ENCODE peak calls at places on chromosomes 12 and 14, in nine cellular contexts. J is GM23338, A is SK-N-SH, K is fibroblast of lung, L is hepatocyte, T is PC-3, W is K562, Q is H9, E is GM23248. H is an unnamed sample.

GRCh38 chr14:76011959-76012802 is 26.6 kb downstream of the IFT43 start:
- DNase-seq in W (no peak), E (no peak), J (peak), K (peak), L (no peak), T (no peak), Q (peak), A (no peak), H (no peak)

GRCh38 chr12:89708793-89709156 is at the start of gene ATP2B1:
- DNase-seq in K (peak), J (peak), E (peak), T (peak), W (peak), A (peak), Q (peak), L (peak), H (no peak)

GRCh38 chr14:29941401-29941800 is 13.8 kb upstream of the PRKD1 start:
- DNase-seq in K (no peak), J (peak), A (no peak), Q (peak), T (no peak), W (no peak), E (no peak), L (no peak), H (no peak)

GRCh38 chr12:20487519-20487918 is 119.2 kb downstream of the PDE3A start:
- DNase-seq in L (no peak), A (no peak), W (no peak), J (no peak), E (peak), T (no peak), Q (no peak), K (no peak), H (no peak)

GRCh38 chr12:75996907-75997447 is 34.6 kb downstream of the PHLDA1 start:
- DNase-seq in J (no peak), K (peak), Q (no peak), A (no peak), W (no peak), T (peak), L (no peak), E (peak), H (no peak)

GRCh38 chr12:124207617-124208016 is 87.3 kb upstream of the RFLNA start:
- DNase-seq in A (no peak), E (no peak), T (no peak), L (no peak), W (no peak), J (no peak), K (no peak), Q (no peak), H (no peak)

GRCh38 chr12:14774074-14774943 is 29.0 kb downstream of the WBP11 start:
- DNase-seq in L (peak), T (peak), W (no peak), E (peak), J (peak), K (peak), Q (peak), A (peak), H (no peak)

GRCh38 chr12:76032043-76032981 is 736 bp upstream of the PHLDA1 start:
- DNase-seq in A (peak), T (peak), E (peak), W (peak), K (peak), Q (peak), J (peak), L (peak), H (no peak)

GRCh38 chr12:4015225-4016076 is 142.3 kb upstream of the PARP11 start:
- DNase-seq in T (no peak), A (no peak), J (no peak), W (no peak), K (no peak), L (peak), Q (no peak), E (no peak), H (no peak)

DNA sequence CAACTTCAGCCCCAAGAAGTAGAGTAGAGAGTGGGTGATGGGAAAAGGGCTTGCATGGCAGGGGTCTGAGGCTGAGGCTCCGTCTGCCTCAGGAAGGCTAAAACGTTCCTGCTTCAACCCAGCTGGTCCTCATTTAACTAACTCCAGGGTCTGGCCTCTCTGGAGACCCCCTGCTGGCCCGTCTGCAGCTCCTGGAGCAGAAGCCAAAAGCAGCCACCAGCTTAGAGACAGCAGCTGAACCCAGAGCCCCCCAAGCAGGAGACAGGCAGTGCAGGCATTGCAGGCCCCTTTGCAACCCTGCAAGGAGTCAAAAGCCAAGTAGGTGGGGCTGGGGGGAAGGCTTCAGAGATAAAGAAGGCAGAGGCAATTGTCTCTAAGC is 25.1 kb upstream of the LTBP2 start:
- DNase-seq in J (no peak), T (no peak), E (no peak), L (no peak), K (no peak), A (no peak), W (no peak), Q (no peak), H (no peak)
- H2AFZ ChIP-seq in J (no peak), T (no peak), E (no peak), L (no peak), K (no peak), A (no peak), W (no peak), Q (no peak), H (no peak)

DNA sequence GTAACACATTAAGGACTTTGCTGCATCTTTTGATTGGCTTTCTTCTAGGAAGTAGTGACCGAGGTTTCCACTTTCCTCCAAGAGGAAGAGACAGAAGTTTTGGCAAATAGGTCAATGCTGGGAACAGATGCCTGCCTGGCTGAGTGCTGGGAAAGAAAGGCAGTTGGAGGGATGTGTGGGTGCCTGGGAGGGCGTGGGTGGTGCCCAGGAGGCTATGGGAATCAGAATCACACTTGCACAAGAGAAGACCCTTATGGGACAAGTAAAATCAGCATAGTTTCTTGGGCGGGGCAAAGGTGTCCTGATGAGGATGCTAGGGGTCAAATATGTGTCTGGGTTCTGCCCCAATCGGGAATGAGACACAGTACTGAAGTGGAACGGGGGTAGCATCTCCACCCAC is 906 bp upstream of the ACADS start:
- DNase-seq in W (no peak), J (no peak), K (no peak), A (no peak), E (no peak), Q (no peak), L (no peak), T (no peak), H (no peak)
- H3K27ac ChIP-seq in W (no peak), J (no peak), K (no peak), A (no peak), E (no peak), Q (no peak), L (no peak), T (no peak), H (no peak)

DNA sequence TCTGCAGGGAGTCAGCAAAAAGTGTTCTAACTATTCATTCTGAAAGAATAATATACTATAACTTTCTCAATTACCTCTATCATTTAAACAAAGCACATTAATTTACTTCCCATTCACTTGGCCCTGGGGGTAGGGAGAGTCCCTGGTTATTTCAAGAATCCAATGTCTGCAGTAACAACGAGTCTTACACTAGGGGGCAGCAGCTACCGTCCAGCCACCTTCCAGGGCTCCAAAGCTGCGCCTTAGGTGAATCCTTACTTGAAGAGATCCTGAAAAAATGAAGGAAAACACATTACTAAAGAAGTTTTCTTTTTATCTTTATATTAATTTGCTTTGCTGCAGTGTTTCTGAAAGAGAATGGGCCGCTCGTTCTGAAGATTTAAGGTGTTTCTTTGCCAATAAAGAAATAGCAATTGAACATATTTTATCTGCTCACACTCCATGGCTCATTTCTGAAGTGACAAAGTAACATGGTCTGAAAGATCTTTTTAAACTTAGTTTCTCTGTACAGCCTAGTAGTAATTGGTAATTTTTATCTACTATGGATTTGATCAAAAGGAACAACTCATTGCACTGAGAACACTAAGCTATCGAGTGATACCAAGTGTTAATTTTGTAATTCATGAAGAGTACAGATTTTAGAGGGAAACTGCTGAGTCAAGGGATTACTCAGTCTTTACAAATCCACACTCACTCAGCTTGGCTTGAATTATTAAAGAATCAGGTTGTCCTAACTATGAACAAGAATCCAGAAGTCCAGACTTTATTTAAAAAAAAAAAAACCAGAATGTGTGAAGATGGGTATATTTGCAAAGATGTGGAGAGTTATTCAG is 27.6 kb downstream of the BHLHE41 start:
- DNase-seq in E (peak), Q (peak), K (peak), J (peak), W (peak), A (peak), T (peak), L (peak), H (peak)
- H2AFZ ChIP-seq in E (peak), Q (no peak), K (no peak), J (no peak), W (no peak), A (peak), T (peak), L (no peak), H (peak)

DNA sequence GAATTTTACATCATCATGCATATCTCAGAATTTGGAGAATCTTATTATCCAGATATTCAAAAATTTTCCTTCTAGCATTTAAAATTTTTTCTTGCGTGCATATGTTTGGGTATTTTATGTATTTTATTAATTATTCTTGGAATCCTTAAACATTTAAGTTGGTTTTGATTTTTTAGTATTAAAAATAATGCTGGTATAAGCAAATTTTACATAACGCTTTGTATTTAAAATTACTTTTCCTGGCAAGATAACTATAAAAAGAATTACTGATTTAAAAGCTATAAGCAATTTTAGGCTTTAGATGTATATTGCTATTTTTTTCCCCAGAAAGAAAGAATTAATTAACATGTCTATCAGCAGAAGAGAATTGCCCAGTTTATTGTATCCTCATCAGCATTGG is 224.6 kb upstream of the STXBP6 start:
- DNase-seq in L (no peak), E (no peak), Q (no peak), K (no peak), J (no peak), T (no peak), W (no peak), A (no peak), H (no peak)
- H3K27ac ChIP-seq in L (no peak), E (no peak), Q (no peak), K (no peak), J (no peak), T (no peak), W (no peak), A (no peak), H (no peak)

GRCh38 chr14:93938766-93939303 is 11.7 kb downstream of the FAM181A start:
- DNase-seq in A (no peak), T (no peak), J (peak), K (no peak), L (no peak), E (no peak), W (no peak), Q (no peak), H (no peak)
- H2AFZ ChIP-seq in A (no peak), T (no peak), J (peak), K (no peak), L (peak), E (peak), W (no peak), Q (no peak), H (peak)

GRCh38 chr14:28656704-28657255 is 109.8 kb upstream of the FOXG1 start:
- DNase-seq in J (no peak), L (no peak), Q (no peak), T (peak), A (no peak), K (peak), E (no peak), W (no peak), H (no peak)
- H3K27ac ChIP-seq in J (no peak), L (no peak), Q (no peak), T (no peak), A (no peak), K (no peak), E (no peak), W (no peak), H (no peak)

GRCh38 chr12:74891276-74891675 is 318.4 kb downstream of the KCNC2 start:
- DNase-seq in K (peak), T (peak), L (no peak), W (no peak), Q (no peak), E (no peak), J (no peak), A (no peak), H (peak)
- H2AFZ ChIP-seq in K (no peak), T (no peak), L (no peak), W (no peak), Q (no peak), E (no peak), J (no peak), A (no peak), H (no peak)

GRCh38 chr14:105330491-105330895 is 15.9 kb downstream of the PACS2 start:
- DNase-seq in K (peak), J (no peak), W (peak), E (peak), T (peak), L (no peak), Q (no peak), A (no peak), H (no peak)
- H3K27ac ChIP-seq in K (no peak), J (no peak), W (no peak), E (peak), T (no peak), L (no peak), Q (no peak), A (no peak), H (no peak)

GRCh38 chr14:70697681-70698080 is 56.0 kb downstream of the TTC9 start:
- DNase-seq in A (no peak), Q (no peak), J (no peak), K (no peak), W (no peak), E (peak), T (peak), L (no peak), H (no peak)

GRCh38 chr14:70701610-70702009 is 59.9 kb downstream of the TTC9 start:
- DNase-seq in K (no peak), T (no peak), W (no peak), A (no peak), Q (no peak), E (no peak), J (no peak), L (no peak), H (no peak)

GRCh38 chr14:70702154-70702553 is 60.4 kb downstream of the TTC9 start:
- DNase-seq in Q (no peak), E (no peak), W (no peak), L (no peak), K (no peak), J (no peak), T (no peak), A (no peak), H (no peak)

GRCh38 chr14:70698288-70698687 is 56.6 kb downstream of the TTC9 start:
- DNase-seq in K (peak), W (peak), T (peak), L (peak), E (peak), Q (no peak), J (no peak), A (no peak), H (no peak)

DNA sequence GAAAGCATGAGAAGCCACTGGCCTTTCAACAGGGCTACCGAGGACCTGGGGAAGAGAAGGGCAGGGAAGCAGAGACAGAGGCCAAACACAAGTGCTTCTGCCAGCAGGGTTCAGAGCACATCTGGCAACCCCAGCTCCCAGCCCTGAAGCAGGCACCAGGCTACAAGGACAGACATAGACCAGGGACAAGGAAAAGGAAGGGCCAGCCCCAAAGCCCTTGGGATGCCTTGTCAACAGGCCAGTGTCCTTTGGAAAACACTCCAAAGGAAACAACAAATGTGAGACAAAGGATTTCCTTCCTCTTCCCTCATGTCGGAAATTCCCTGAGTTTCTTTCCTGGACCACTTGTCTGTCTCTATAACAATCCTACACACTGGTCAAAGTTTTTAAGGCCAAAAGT is 59.2 kb downstream of the TTC9 start:
- DNase-seq in A (no peak), W (no peak), J (no peak), K (no peak), Q (no peak), T (no peak), L (no peak), E (no peak), H (no peak)
- H2AFZ ChIP-seq in A (no peak), W (no peak), J (peak), K (no peak), Q (no peak), T (no peak), L (no peak), E (no peak), H (no peak)

GRCh38 chr14:32662234-32662633 is 276.4 kb upstream of the NPAS3 start:
- DNase-seq in K (peak), L (no peak), J (no peak), T (peak), W (no peak), Q (no peak), E (peak), A (no peak), H (no peak)
- H3K27ac ChIP-seq in K (no peak), L (no peak), J (no peak), T (no peak), W (no peak), Q (no peak), E (no peak), A (peak), H (no peak)